ENCODE peak calls at places on chromosomes 2 and 18, in four cellular contexts. One of them, this sample, is unnamed.

GRCh38 chr2:160651416-160652200 is 158.0 kb upstream of the RBMS1 start:
- DNase-seq in hypothalamus: no peak
- DNase-seq in activated CD8-positive, alpha-beta memory T cell treated with anti-CD3 and anti-CD28 coated beads for 1 hour: no peak
- DNase-seq in IMR-90: peak; percentile 47
- DNase-seq in this sample: no peak

GRCh38 chr18:50924372-50924771 is 43.5 kb upstream of the ELAC1 start:
- DNase-seq in hypothalamus: no peak
- DNase-seq in IMR-90: peak; percentile 51
- DNase-seq in activated CD8-positive, alpha-beta memory T cell treated with anti-CD3 and anti-CD28 coated beads for 1 hour: no peak
- DNase-seq in this sample: no peak

GRCh38 chr2:104685591-104685990 is 168.3 kb upstream of the POU3F3 start:
- DNase-seq in activated CD8-positive, alpha-beta memory T cell treated with anti-CD3 and anti-CD28 coated beads for 1 hour: no peak
- DNase-seq in hypothalamus: no peak
- DNase-seq in IMR-90: no peak
- DNase-seq in this sample: no peak

GRCh38 chr2:24832526-24832925 is 39.3 kb downstream of the CENPO start:
- DNase-seq in IMR-90: no peak
- DNase-seq in hypothalamus: no peak
- DNase-seq in activated CD8-positive, alpha-beta memory T cell treated with anti-CD3 and anti-CD28 coated beads for 1 hour: no peak
- DNase-seq in this sample: no peak

GRCh38 chr2:195392446-195393336 is 264.3 kb upstream of the SLC39A10 start:
- DNase-seq in IMR-90: no peak
- DNase-seq in hypothalamus: no peak
- DNase-seq in activated CD8-positive, alpha-beta memory T cell treated with anti-CD3 and anti-CD28 coated beads for 1 hour: no peak
- DNase-seq in this sample: no peak

GRCh38 chr2:120990451-120990871 is 254.8 kb downstream of the GLI2 start:
- DNase-seq in IMR-90: no peak
- DNase-seq in hypothalamus: no peak
- DNase-seq in activated CD8-positive, alpha-beta memory T cell treated with anti-CD3 and anti-CD28 coated beads for 1 hour: no peak
- DNase-seq in this sample: no peak

GRCh38 chr2:53353372-53354111 is 414.1 kb upstream of the CHAC2 start:
- DNase-seq in IMR-90: peak; percentile 15
- DNase-seq in activated CD8-positive, alpha-beta memory T cell treated with anti-CD3 and anti-CD28 coated beads for 1 hour: no peak
- DNase-seq in hypothalamus: no peak
- DNase-seq in this sample: no peak

GRCh38 chr2:240433973-240434727 is 1.3 kb upstream of the GPC1 start:
- DNase-seq in IMR-90: peak; percentile 98
- DNase-seq in activated CD8-positive, alpha-beta memory T cell treated with anti-CD3 and anti-CD28 coated beads for 1 hour: no peak
- DNase-seq in hypothalamus: no peak
- DNase-seq in this sample: peak; percentile 79

GRCh38 chr2:164836907-164837306 is 4.7 kb downstream of the COBLL1 start:
- DNase-seq in hypothalamus: no peak
- DNase-seq in IMR-90: no peak
- DNase-seq in activated CD8-positive, alpha-beta memory T cell treated with anti-CD3 and anti-CD28 coated beads for 1 hour: no peak
- DNase-seq in this sample: no peak

GRCh38 chr2:33412920-33413319 is 63.5 kb upstream of the RASGRP3 start:
- DNase-seq in activated CD8-positive, alpha-beta memory T cell treated with anti-CD3 and anti-CD28 coated beads for 1 hour: no peak
- DNase-seq in hypothalamus: no peak
- DNase-seq in IMR-90: peak; percentile 76
- DNase-seq in this sample: no peak

GRCh38 chr18:46366211-46366610 is 262.0 kb downstream of the HAUS1 start:
- DNase-seq in activated CD8-positive, alpha-beta memory T cell treated with anti-CD3 and anti-CD28 coated beads for 1 hour: no peak
- DNase-seq in hypothalamus: no peak
- DNase-seq in IMR-90: no peak
- DNase-seq in this sample: no peak

GRCh38 chr2:164542584-164543021 is 78.7 kb downstream of the GRB14 start:
- DNase-seq in activated CD8-positive, alpha-beta memory T cell treated with anti-CD3 and anti-CD28 coated beads for 1 hour: no peak
- DNase-seq in hypothalamus: no peak
- DNase-seq in IMR-90: peak; percentile 15
- DNase-seq in this sample: no peak

GRCh38 chr2:168089200-168089599 is 158.2 kb downstream of the STK39 start:
- DNase-seq in IMR-90: no peak
- DNase-seq in hypothalamus: no peak
- DNase-seq in activated CD8-positive, alpha-beta memory T cell treated with anti-CD3 and anti-CD28 coated beads for 1 hour: no peak
- DNase-seq in this sample: no peak

GRCh38 chr2:71277536-71278103 is 50.7 kb upstream of the PAIP2B start:
- DNase-seq in activated CD8-positive, alpha-beta memory T cell treated with anti-CD3 and anti-CD28 coated beads for 1 hour: no peak
- DNase-seq in IMR-90: no peak
- DNase-seq in hypothalamus: peak; percentile 23
- DNase-seq in this sample: peak; percentile 74

GRCh38 chr2:74952575-74952974 is 5.9 kb upstream of the POLE4 start:
- DNase-seq in hypothalamus: no peak
- DNase-seq in IMR-90: no peak
- DNase-seq in activated CD8-positive, alpha-beta memory T cell treated with anti-CD3 and anti-CD28 coated beads for 1 hour: no peak
- DNase-seq in this sample: no peak

GRCh38 chr2:185050804-185051203 is 452.5 kb downstream of the ZNF804A start:
- DNase-seq in IMR-90: no peak
- DNase-seq in activated CD8-positive, alpha-beta memory T cell treated with anti-CD3 and anti-CD28 coated beads for 1 hour: no peak
- DNase-seq in hypothalamus: no peak
- DNase-seq in this sample: no peak

GRCh38 chr2:45000921-45001628 is 8.2 kb downstream of the SIX2 start:
- DNase-seq in IMR-90: no peak
- DNase-seq in activated CD8-positive, alpha-beta memory T cell treated with anti-CD3 and anti-CD28 coated beads for 1 hour: no peak
- DNase-seq in hypothalamus: no peak
- DNase-seq in this sample: no peak

GRCh38 chr2:66301073-66301766 is 133.7 kb upstream of the MEIS1 start:
- DNase-seq in activated CD8-positive, alpha-beta memory T cell treated with anti-CD3 and anti-CD28 coated beads for 1 hour: no peak
- DNase-seq in hypothalamus: no peak
- DNase-seq in IMR-90: peak; percentile 34
- DNase-seq in this sample: no peak

GRCh38 chr18:24937624-24938285 is 414.2 kb downstream of the ZNF521 start:
- DNase-seq in IMR-90: no peak
- DNase-seq in hypothalamus: no peak
- DNase-seq in activated CD8-positive, alpha-beta memory T cell treated with anti-CD3 and anti-CD28 coated beads for 1 hour: no peak
- DNase-seq in this sample: no peak

GRCh38 chr18:7017013-7017412 is 100.6 kb downstream of the LAMA1 start:
- DNase-seq in activated CD8-positive, alpha-beta memory T cell treated with anti-CD3 and anti-CD28 coated beads for 1 hour: no peak
- DNase-seq in IMR-90: no peak
- DNase-seq in hypothalamus: no peak
- DNase-seq in this sample: no peak

GRCh38 chr2:191478754-191479679 is 198.9 kb upstream of the NABP1 start:
- DNase-seq in activated CD8-positive, alpha-beta memory T cell treated with anti-CD3 and anti-CD28 coated beads for 1 hour: no peak
- DNase-seq in hypothalamus: no peak
- DNase-seq in IMR-90: peak; percentile 39
- DNase-seq in this sample: no peak